ENCODE peak calls at places on chromosomes 11 and 22, in seven cellular contexts. I is stimulated activated CD8-positive, alpha-beta memory T cell treated with anti-CD3 and anti-CD28 coated beads, Interleukin-12 subunit alpha, Interleukin-12 subunit beta, amount 100 ng/mL, for 4 hours; Z is stimulated activated CD4-positive, alpha-beta T cell treated with anti-CD3 and anti-CD28 coated beads, Interleukin-15, amount 100 ng/mL, for 1 hour; A is fibroblast of lung; W is lower leg skin; X is LoVo; M is endodermal cell. S is an unnamed sample.

GRCh38 chr11:9046376-9046775 is 42.6 kb upstream of the NRIP3 start:
- DNase-seq in A (no peak), Z (no peak), M (no peak), I (no peak), W (no peak), X (no peak), S (no peak)

GRCh38 chr22:41094036-41094435 is 1.6 kb downstream of the EP300 start:
- DNase-seq in M (no peak), A (peak; percentile 40), I (no peak), Z (no peak), W (no peak), X (no peak), S (peak; percentile 31)

GRCh38 chr11:77470504-77470903 is 3.4 kb downstream of the PAK1 start:
- DNase-seq in I (no peak), W (no peak), X (no peak), Z (no peak), M (no peak), A (no peak), S (no peak)

GRCh38 chr11:122441702-122442092 is 213.8 kb upstream of the UBASH3B start:
- DNase-seq in W (no peak), A (peak; percentile 22), Z (no peak), I (no peak), M (no peak), X (no peak), S (no peak)

GRCh38 chr22:26610072-26610958 is 7.5 kb downstream of the CRYBB1 start:
- DNase-seq in I (no peak), A (peak; percentile 88), W (no peak), M (no peak), X (no peak), Z (no peak), S (peak; percentile 73)

GRCh38 chr11:18221274-18221876 is 15.2 kb downstream of the SAA4 start:
- DNase-seq in M (no peak), A (no peak), X (no peak), I (no peak), W (no peak), Z (no peak), S (no peak)

GRCh38 chr11:128359515-128359914 is 227.8 kb downstream of the ETS1 start:
- DNase-seq in A (peak; percentile 46), W (no peak), X (no peak), Z (no peak), M (no peak), I (no peak), S (no peak)

GRCh38 chr22:41501209-41501608 is 32.3 kb downstream of the ACO2 start:
- DNase-seq in M (no peak), A (peak; percentile 27), W (no peak), Z (no peak), I (no peak), X (no peak), S (no peak)

GRCh38 chr11:86940122-86940777 is 14.9 kb downstream of the FZD4 start:
- DNase-seq in I (no peak), X (no peak), W (no peak), M (peak; percentile 63), Z (no peak), A (peak; percentile 74), S (peak; percentile 76)

GRCh38 chr11:129324533-129325175 is 51.0 kb upstream of the BARX2 start:
- DNase-seq in M (peak; percentile 56), X (peak; percentile 36), A (peak; percentile 11), I (no peak), Z (no peak), W (peak; percentile 38), S (peak; percentile 88)

GRCh38 chr11:128720522-128720985 is 26.7 kb downstream of the FLI1 start:
- DNase-seq in W (no peak), Z (no peak), I (no peak), A (no peak), M (peak; percentile 58), X (no peak), S (no peak)

GRCh38 chr11:3057069-3057963 is at the start of gene CARS1:
- DNase-seq in I (peak; percentile 90), W (peak; percentile 94), A (peak; percentile 93), M (peak; percentile 99), X (peak; percentile 95), Z (peak; percentile 81), S (peak; percentile 92)

GRCh38 chr11:8814923-8815240 is 96.1 kb upstream of the AKIP1 start:
- DNase-seq in I (no peak), W (no peak), M (peak; percentile 48), X (no peak), Z (no peak), A (no peak), S (no peak)

GRCh38 chr11:35981581-35981980 is 37.7 kb downstream of the LDLRAD3 start:
- DNase-seq in M (no peak), I (no peak), A (peak; percentile 75), Z (no peak), X (no peak), W (no peak), S (no peak)

GRCh38 chr22:46915978-46916730 is 153.7 kb downstream of the TBC1D22A start:
- DNase-seq in X (no peak), M (no peak), Z (no peak), W (no peak), I (no peak), A (no peak), S (no peak)

GRCh38 chr22:50695421-50696250 is 23.0 kb downstream of the SHANK3 start:
- DNase-seq in X (no peak), I (no peak), W (peak; percentile 44), A (no peak), Z (no peak), M (peak; percentile 35), S (no peak)

GRCh38 chr11:132942611-132943324 is 589.5 kb downstream of the OPCML start:
- DNase-seq in A (peak; percentile 0), W (no peak), I (no peak), Z (no peak), M (peak; percentile 82), X (no peak), S (no peak)

GRCh38 chr22:24406322-24407277 is 20.8 kb upstream of the ADORA2A start:
- DNase-seq in X (no peak), A (no peak), W (no peak), Z (no peak), M (peak; percentile 42), I (no peak), S (no peak)

GRCh38 chr11:118907749-118908106 is 18.0 kb downstream of the BCL9L start:
- DNase-seq in A (no peak), W (no peak), I (no peak), Z (no peak), X (no peak), M (peak; percentile 74), S (no peak)

GRCh38 chr11:116170526-116171120 is 602.2 kb downstream of the BUD13 start:
- DNase-seq in A (no peak), X (no peak), I (no peak), M (peak; percentile 70), Z (no peak), W (no peak), S (no peak)

GRCh38 chr11:2891901-2892214 is 6.3 kb upstream of the CDKN1C start:
- DNase-seq in I (no peak), W (no peak), A (no peak), M (no peak), Z (no peak), X (no peak), S (no peak)

GRCh38 chr11:1397146-1397861 is 7.6 kb downstream of the BRSK2 start:
- DNase-seq in Z (no peak), A (no peak), I (no peak), W (no peak), M (no peak), X (no peak), S (no peak)

S was measured in PC-3.